ENCODE peak calls at places on chromosomes 1 and 21, in nine cellular contexts. M is thoracic aorta; C is transverse colon; E is gastrocnemius medialis; O is neural progenitor cell; Z is heart left ventricle; W is A673; N is CD8-positive, alpha-beta T cell; J is CD8-positive, alpha-beta memory T cell. I is an unnamed sample.

GRCh38 chr1:108692724-108693655 is 880 bp downstream of the PRPF38B start:
- DNase-seq in C (peak; percentile 64), N (peak; percentile 67), O (peak; percentile 36), W (peak; percentile 68), E (peak; percentile 60), Z (no peak), J (peak; percentile 70), M (no peak), I (peak; percentile 40)

GRCh38 chr21:44919913-44920693 is 596 bp downstream of the ITGB2 start:
- DNase-seq in Z (no peak), N (no peak), O (no peak), W (no peak), J (no peak), C (no peak), M (no peak), E (no peak), I (no peak)

GRCh38 chr1:3609769-3610157 is 1.5 kb downstream of the MEGF6 start:
- DNase-seq in W (no peak), O (peak; percentile 66), C (no peak), J (no peak), E (no peak), Z (no peak), M (no peak), N (no peak), I (no peak)

GRCh38 chr1:61131716-61132115 is 49.4 kb downstream of the NFIA start:
- DNase-seq in E (no peak), O (no peak), J (no peak), C (no peak), N (no peak), M (no peak), Z (no peak), W (peak; percentile 51), I (no peak)

GRCh38 chr21:39576518-39577128 is 36.1 kb upstream of the B3GALT5 start:
- DNase-seq in Z (no peak), O (no peak), M (no peak), J (no peak), N (no peak), E (no peak), W (no peak), C (no peak), I (no peak)

GRCh38 chr1:99728494-99729235 is 37.8 kb downstream of the FRRS1 start:
- DNase-seq in Z (peak; percentile 33), N (no peak), E (no peak), C (no peak), O (peak; percentile 53), J (no peak), M (no peak), W (peak; percentile 79), I (no peak)

GRCh38 chr1:23282967-23283366 is 61.1 kb downstream of the HNRNPR start:
- DNase-seq in N (no peak), E (no peak), J (no peak), O (no peak), Z (no peak), M (no peak), C (no peak), W (peak; percentile 71), I (no peak)

GRCh38 chr1:197692965-197693364 is 82.3 kb downstream of the DENND1B start:
- DNase-seq in Z (no peak), O (no peak), J (no peak), E (no peak), C (no peak), N (no peak), W (no peak), M (no peak), I (no peak)

GRCh38 chr1:221740260-221740830 is 1.5 kb downstream of the DUSP10 start:
- DNase-seq in Z (no peak), M (no peak), W (no peak), J (no peak), E (no peak), N (no peak), C (no peak), O (peak; percentile 12), I (peak; percentile 20)

GRCh38 chr1:221740941-221741363 is 937 bp downstream of the DUSP10 start:
- DNase-seq in W (no peak), C (peak; percentile 13), Z (no peak), J (peak; percentile 9), M (no peak), N (no peak), E (peak; percentile 48), O (peak; percentile 3), I (peak; percentile 26)

GRCh38 chr1:221739677-221740025 is 2.2 kb downstream of the DUSP10 start:
- DNase-seq in E (no peak), W (no peak), J (no peak), C (no peak), N (no peak), M (no peak), O (no peak), Z (no peak), I (no peak)

GRCh38 chr1:221741364-221741970 is 422 bp downstream of the DUSP10 start:
- DNase-seq in E (no peak), M (no peak), C (peak; percentile 23), W (no peak), O (peak; percentile 61), N (no peak), Z (peak; percentile 25), J (peak; percentile 22), I (peak; percentile 51)

DNA sequence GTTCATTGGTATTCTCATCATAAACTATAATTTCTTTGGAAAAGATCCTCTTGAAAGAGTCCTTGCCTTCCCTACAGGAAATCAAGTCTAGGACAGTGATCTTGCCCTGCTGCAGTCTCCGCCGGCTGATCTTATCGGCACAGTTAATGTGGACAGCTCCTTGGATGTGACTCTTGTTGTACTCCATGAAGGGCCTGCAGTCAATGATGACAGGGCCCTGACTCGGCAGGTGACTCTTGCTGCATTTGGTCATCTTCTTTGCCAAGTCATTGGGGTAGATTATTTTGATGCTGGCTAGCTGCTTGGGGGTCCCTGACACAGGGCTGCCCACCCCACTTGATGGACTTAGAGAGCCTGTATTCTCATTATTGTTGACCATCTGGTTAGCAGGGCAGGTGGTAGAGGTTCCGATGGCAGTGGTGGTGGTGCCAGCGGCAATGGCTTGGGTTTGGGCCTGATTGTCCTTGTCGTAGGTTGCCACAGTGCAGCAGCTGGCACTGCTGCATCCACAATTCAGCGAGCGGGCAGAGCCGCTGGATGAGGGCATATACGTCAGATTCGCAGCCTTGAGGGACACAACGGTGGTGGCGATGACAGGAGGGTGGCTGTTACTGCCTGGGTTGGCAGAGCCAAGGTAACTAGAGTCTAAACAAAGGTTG is 2.7 kb downstream of the DUSP10 start:
- DNase-seq in E (peak; percentile 50), N (no peak), J (no peak), W (no peak), O (no peak), M (no peak), C (no peak), Z (no peak), I (no peak)
- H3K4me1 ChIP-seq in E (peaks cover 68% of the 10 kb centered on the region), N (peaks cover 17% of the 10 kb centered on the region), J (peaks cover 12% of the 10 kb centered on the region), W (no peaks in the 10 kb centered on the region), O (peaks cover 5% of the 10 kb centered on the region), M (peaks cover 29% of the 10 kb centered on the region), C (peaks cover 54% of the 10 kb centered on the region), Z (peaks cover 29% of the 10 kb centered on the region), I (peaks cover 19% of the 10 kb centered on the region)

GRCh38 chr1:209552406-209553264 is 30.9 kb upstream of the CAMK1G start:
- DNase-seq in Z (no peak), E (no peak), O (no peak), M (no peak), C (no peak), W (no peak), N (no peak), J (no peak), I (no peak)

GRCh38 chr1:209547626-209548025 is 35.9 kb upstream of the CAMK1G start:
- DNase-seq in E (no peak), Z (no peak), W (peak; percentile 79), C (no peak), M (no peak), J (no peak), N (no peak), O (no peak), I (no peak)

GRCh38 chr1:209550519-209550918 is 33.0 kb upstream of the CAMK1G start:
- DNase-seq in O (no peak), Z (no peak), J (no peak), N (no peak), M (no peak), C (no peak), W (no peak), E (no peak), I (no peak)

GRCh38 chr1:209546390-209547080 is 37.0 kb upstream of the CAMK1G start:
- DNase-seq in O (no peak), N (no peak), M (no peak), E (no peak), Z (no peak), J (no peak), C (no peak), W (peak; percentile 66), I (no peak)

GRCh38 chr1:209549384-209550001 is 34.0 kb upstream of the CAMK1G start:
- DNase-seq in M (no peak), Z (no peak), C (no peak), E (no peak), O (peak; percentile 54), N (no peak), J (no peak), W (peak; percentile 37), I (no peak)
- H3K27ac ChIP-seq in M (no peak overlapping the region), Z (no peak overlapping the region), C (no peak overlapping the region), E (no peak overlapping the region), O (no peak overlapping the region), N (no peak overlapping the region), J (no peak overlapping the region), W (no peak overlapping the region), I (no peak overlapping the region)

GRCh38 chr1:12464028-12464427 is 154.0 kb downstream of the DHRS3 start:
- DNase-seq in Z (no peak), J (no peak), O (no peak), N (no peak), M (no peak), W (no peak), C (no peak), E (peak; percentile 47), I (no peak)

GRCh38 chr1:12460911-12461621 is 156.9 kb downstream of the DHRS3 start:
- DNase-seq in C (peak; percentile 39), J (no peak), Z (peak; percentile 70), M (no peak), O (peak; percentile 78), N (no peak), E (no peak), W (no peak), I (peak; percentile 73)

GRCh38 chr1:12461764-12462163 is 156.2 kb downstream of the DHRS3 start:
- DNase-seq in N (no peak), O (no peak), M (no peak), C (no peak), J (no peak), W (no peak), E (no peak), Z (no peak), I (no peak)

GRCh38 chr1:12464627-12465056 is 153.4 kb downstream of the DHRS3 start:
- DNase-seq in N (no peak), J (no peak), E (peak; percentile 88), W (no peak), Z (no peak), M (peak; percentile 68), O (no peak), C (no peak), I (peak; percentile 50)

GRCh38 chr1:12462586-12462985 is 155.4 kb downstream of the DHRS3 start:
- DNase-seq in M (no peak), J (no peak), Z (no peak), W (no peak), O (no peak), C (no peak), N (no peak), E (no peak), I (no peak)
- H3K36me3 ChIP-seq in M (no peaks in the 10 kb centered on the region), J (peaks cover 10% of the 10 kb centered on the region), Z (peaks cover 34% of the 10 kb centered on the region), W (no peaks in the 10 kb centered on the region), O (no peaks in the 10 kb centered on the region), C (no peaks in the 10 kb centered on the region), N (peaks cover 7% of the 10 kb centered on the region), E (no peaks in the 10 kb centered on the region), I (no peaks in the 10 kb centered on the region)

DNA sequence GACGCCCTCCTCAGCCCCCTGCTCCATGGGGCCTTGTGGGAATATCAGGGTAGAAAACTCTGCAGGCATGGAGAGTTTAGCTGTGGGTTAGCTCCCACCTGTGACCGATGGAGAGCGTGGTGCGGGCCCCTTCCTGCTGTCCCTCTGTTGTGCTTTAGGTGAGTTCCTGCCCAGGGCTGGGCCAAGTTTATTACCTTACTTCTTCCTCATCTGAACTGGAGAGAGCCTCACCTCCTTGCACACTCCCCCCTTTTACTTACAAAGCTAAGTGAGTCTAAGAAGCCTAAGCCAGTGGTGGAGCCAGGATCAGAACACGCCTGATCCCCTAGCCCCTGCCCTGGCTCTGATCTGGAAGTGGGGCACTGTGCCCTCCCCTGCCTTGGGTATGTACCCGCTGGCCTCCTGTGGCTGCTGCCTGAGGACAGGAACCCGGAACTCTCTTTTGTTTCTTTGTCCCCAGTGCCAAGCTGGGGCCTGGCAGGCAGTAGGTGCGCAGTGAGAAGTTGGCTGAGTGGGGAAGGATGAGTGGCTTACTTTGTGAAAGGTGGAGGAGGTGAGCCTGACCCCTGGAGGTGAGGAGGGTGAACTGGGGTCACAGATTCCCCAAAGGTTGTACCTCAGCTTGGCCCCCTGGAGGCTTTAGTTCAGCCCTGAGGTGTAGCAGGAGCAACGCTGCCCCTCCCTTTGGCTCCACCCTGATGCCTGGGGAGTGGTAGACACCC is 32.9 kb downstream of the ARHGEF10L start:
- DNase-seq in M (no peak), Z (no peak), J (no peak), C (peak; percentile 60), W (no peak), O (peak; percentile 58), E (no peak), N (no peak), I (no peak)
- H3K4me1 ChIP-seq in M (peaks cover 98% of the 10 kb centered on the region), Z (peaks cover 74% of the 10 kb centered on the region), J (no peaks in the 10 kb centered on the region), C (peaks cover 81% of the 10 kb centered on the region), W (no peaks in the 10 kb centered on the region), O (peaks cover 70% of the 10 kb centered on the region), E (peaks cover 41% of the 10 kb centered on the region), N (no peaks in the 10 kb centered on the region), I (peaks cover 76% of the 10 kb centered on the region)

I was measured in thyroid gland.